ENCODE peak calls at places on chromosome 11, in seven cellular contexts. One of them, this sample, is unnamed.

GRCh38 chr11:110524227-110524626 is 94.5 kb downstream of the FDX1 start:
- DNase-seq in adrenal gland: no peak
- DNase-seq in HFFc6: peak; percentile 82
- DNase-seq in body of pancreas: no peak
- DNase-seq in fibroblast of lung: peak; percentile 91
- DNase-seq in GM12865: no peak
- DNase-seq in ovary: no peak
- DNase-seq in this sample: no peak

GRCh38 chr11:93268287-93269040 is 62.1 kb upstream of the DEUP1 start:
- DNase-seq in adrenal gland: no peak
- DNase-seq in HFFc6: no peak
- DNase-seq in body of pancreas: no peak
- DNase-seq in fibroblast of lung: no peak
- DNase-seq in GM12865: no peak
- DNase-seq in ovary: no peak
- DNase-seq in this sample: no peak

GRCh38 chr11:65078151-65078550 is 5.7 kb downstream of the CDCA5 start:
- DNase-seq in adrenal gland: peak; percentile 29
- DNase-seq in HFFc6: peak; percentile 24
- DNase-seq in body of pancreas: peak; percentile 73
- DNase-seq in fibroblast of lung: peak; percentile 9
- DNase-seq in GM12865: peak; percentile 84
- DNase-seq in ovary: no peak
- DNase-seq in this sample: peak; percentile 68

GRCh38 chr11:94623120-94623735 is 56.1 kb downstream of the PIWIL4 start:
- DNase-seq in adrenal gland: peak; percentile 40
- DNase-seq in HFFc6: peak; percentile 53
- DNase-seq in body of pancreas: peak; percentile 56
- DNase-seq in fibroblast of lung: peak; percentile 70
- DNase-seq in GM12865: peak; percentile 61
- DNase-seq in ovary: peak; percentile 32
- DNase-seq in this sample: peak; percentile 56

GRCh38 chr11:10798330-10798980 is 10.3 kb downstream of the EIF4G2 start:
- DNase-seq in adrenal gland: no peak
- DNase-seq in HFFc6: no peak
- DNase-seq in body of pancreas: no peak
- DNase-seq in fibroblast of lung: no peak
- DNase-seq in GM12865: no peak
- DNase-seq in ovary: no peak
- DNase-seq in this sample: no peak

GRCh38 chr11:107957109-107957588 is 28.9 kb downstream of the RAB39A start:
- DNase-seq in adrenal gland: peak; percentile 20
- DNase-seq in HFFc6: peak; percentile 5
- DNase-seq in body of pancreas: no peak
- DNase-seq in fibroblast of lung: no peak
- DNase-seq in GM12865: peak; percentile 9
- DNase-seq in ovary: no peak
- DNase-seq in this sample: no peak

GRCh38 chr11:68664141-68664540 is 20.2 kb upstream of the GAL start:
- DNase-seq in adrenal gland: no peak
- DNase-seq in HFFc6: no peak
- DNase-seq in body of pancreas: no peak
- DNase-seq in fibroblast of lung: no peak
- DNase-seq in GM12865: no peak
- DNase-seq in ovary: no peak
- DNase-seq in this sample: no peak

GRCh38 chr11:64606796-64607380 is 15.9 kb downstream of the SLC22A12 start:
- DNase-seq in adrenal gland: no peak
- DNase-seq in HFFc6: no peak
- DNase-seq in body of pancreas: no peak
- DNase-seq in fibroblast of lung: no peak
- DNase-seq in GM12865: no peak
- DNase-seq in ovary: no peak
- DNase-seq in this sample: no peak

GRCh38 chr11:47441421-47441820 is 7.5 kb downstream of the RAPSN start:
- DNase-seq in adrenal gland: no peak
- DNase-seq in HFFc6: no peak
- DNase-seq in body of pancreas: no peak
- DNase-seq in fibroblast of lung: no peak
- DNase-seq in GM12865: no peak
- DNase-seq in ovary: no peak
- DNase-seq in this sample: no peak

GRCh38 chr11:67352546-67353316 is 615 bp downstream of the POLD4 start:
- DNase-seq in adrenal gland: no peak
- DNase-seq in HFFc6: no peak
- DNase-seq in body of pancreas: no peak
- DNase-seq in fibroblast of lung: no peak
- DNase-seq in GM12865: peak; percentile 84
- DNase-seq in ovary: peak; percentile 61
- DNase-seq in this sample: peak; percentile 60

GRCh38 chr11:18705651-18706281 is 7.2 kb downstream of the TMEM86A start:
- DNase-seq in adrenal gland: peak; percentile 57
- DNase-seq in HFFc6: no peak
- DNase-seq in body of pancreas: peak; percentile 41
- DNase-seq in fibroblast of lung: no peak
- DNase-seq in GM12865: no peak
- DNase-seq in ovary: peak; percentile 69
- DNase-seq in this sample: no peak

GRCh38 chr11:116084511-116084910 is 580.3 kb upstream of the CADM1 start:
- DNase-seq in adrenal gland: no peak
- DNase-seq in HFFc6: no peak
- DNase-seq in body of pancreas: no peak
- DNase-seq in fibroblast of lung: no peak
- DNase-seq in GM12865: no peak
- DNase-seq in ovary: no peak
- DNase-seq in this sample: no peak

GRCh38 chr11:14148653-14149273 is 186.2 kb downstream of the SPON1 start:
- DNase-seq in adrenal gland: no peak
- DNase-seq in HFFc6: peak; percentile 45
- DNase-seq in body of pancreas: no peak
- DNase-seq in fibroblast of lung: peak; percentile 13
- DNase-seq in GM12865: peak; percentile 14
- DNase-seq in ovary: no peak
- DNase-seq in this sample: no peak

GRCh38 chr11:61007383-61007970 is 36.0 kb downstream of the CD6 start:
- DNase-seq in adrenal gland: no peak
- DNase-seq in HFFc6: no peak
- DNase-seq in body of pancreas: peak; percentile 48
- DNase-seq in fibroblast of lung: no peak
- DNase-seq in GM12865: no peak
- DNase-seq in ovary: peak; percentile 40
- DNase-seq in this sample: peak; percentile 62

GRCh38 chr11:1483445-1483961 is 3.1 kb downstream of the MOB2 start:
- DNase-seq in adrenal gland: no peak
- DNase-seq in HFFc6: no peak
- DNase-seq in body of pancreas: peak; percentile 6
- DNase-seq in fibroblast of lung: no peak
- DNase-seq in GM12865: no peak
- DNase-seq in ovary: peak; percentile 20
- DNase-seq in this sample: no peak

GRCh38 chr11:115869780-115870431 is 365.7 kb upstream of the CADM1 start:
- DNase-seq in adrenal gland: no peak
- DNase-seq in HFFc6: no peak
- DNase-seq in body of pancreas: no peak
- DNase-seq in fibroblast of lung: peak; percentile 50
- DNase-seq in GM12865: peak; percentile 88
- DNase-seq in ovary: no peak
- DNase-seq in this sample: peak; percentile 50

GRCh38 chr11:66327171-66328035 is 8.8 kb downstream of the RIN1 start:
- DNase-seq in adrenal gland: no peak
- DNase-seq in HFFc6: peak; percentile 68
- DNase-seq in body of pancreas: no peak
- DNase-seq in fibroblast of lung: peak; percentile 67
- DNase-seq in GM12865: no peak
- DNase-seq in ovary: no peak
- DNase-seq in this sample: no peak

GRCh38 chr11:28834877-28835276 is 726.7 kb downstream of the METTL15 start:
- DNase-seq in adrenal gland: no peak
- DNase-seq in HFFc6: peak; percentile 75
- DNase-seq in body of pancreas: no peak
- DNase-seq in fibroblast of lung: peak; percentile 95
- DNase-seq in GM12865: no peak
- DNase-seq in ovary: no peak
- DNase-seq in this sample: no peak

GRCh38 chr11:59418151-59418550 is 8.1 kb downstream of the OR5A2 start:
- DNase-seq in adrenal gland: no peak
- DNase-seq in HFFc6: no peak
- DNase-seq in body of pancreas: no peak
- DNase-seq in fibroblast of lung: no peak
- DNase-seq in GM12865: no peak
- DNase-seq in ovary: no peak
- DNase-seq in this sample: no peak

GRCh38 chr11:65290448-65291165 is 24.1 kb upstream of the CDC42EP2 start:
- DNase-seq in adrenal gland: peak; percentile 79
- DNase-seq in HFFc6: peak; percentile 93
- DNase-seq in body of pancreas: peak; percentile 94
- DNase-seq in fibroblast of lung: peak; percentile 94
- DNase-seq in GM12865: peak; percentile 60
- DNase-seq in ovary: peak; percentile 92
- DNase-seq in this sample: peak; percentile 52

GRCh38 chr11:117256573-117256972 is 24.1 kb downstream of the RNF214 start:
- DNase-seq in adrenal gland: no peak
- DNase-seq in HFFc6: peak; percentile 59
- DNase-seq in body of pancreas: no peak
- DNase-seq in fibroblast of lung: peak; percentile 56
- DNase-seq in GM12865: no peak
- DNase-seq in ovary: no peak
- DNase-seq in this sample: no peak

GRCh38 chr11:93133710-93134109 is 64.1 kb downstream of the SLC36A4 start:
- DNase-seq in adrenal gland: no peak
- DNase-seq in HFFc6: peak; percentile 39
- DNase-seq in body of pancreas: no peak
- DNase-seq in fibroblast of lung: peak; percentile 71
- DNase-seq in GM12865: no peak
- DNase-seq in ovary: no peak
- DNase-seq in this sample: no peak

GRCh38 chr11:128451651-128452470 is 135.5 kb downstream of the ETS1 start:
- DNase-seq in adrenal gland: peak; percentile 36
- DNase-seq in HFFc6: no peak
- DNase-seq in body of pancreas: peak; percentile 51
- DNase-seq in fibroblast of lung: peak; percentile 81
- DNase-seq in GM12865: no peak
- DNase-seq in ovary: peak; percentile 70
- DNase-seq in this sample: peak; percentile 52

GRCh38 chr11:66112640-66113098 is 42.6 kb downstream of the PACS1 start:
- DNase-seq in adrenal gland: peak; percentile 43
- DNase-seq in HFFc6: peak; percentile 73
- DNase-seq in body of pancreas: no peak
- DNase-seq in fibroblast of lung: peak; percentile 83
- DNase-seq in GM12865: peak; percentile 78
- DNase-seq in ovary: no peak
- DNase-seq in this sample: no peak

GRCh38 chr11:96960926-96961325 is 571.1 kb downstream of the JRKL start:
- DNase-seq in adrenal gland: no peak
- DNase-seq in HFFc6: no peak
- DNase-seq in body of pancreas: no peak
- DNase-seq in fibroblast of lung: no peak
- DNase-seq in GM12865: no peak
- DNase-seq in ovary: no peak
- DNase-seq in this sample: no peak

DNA sequence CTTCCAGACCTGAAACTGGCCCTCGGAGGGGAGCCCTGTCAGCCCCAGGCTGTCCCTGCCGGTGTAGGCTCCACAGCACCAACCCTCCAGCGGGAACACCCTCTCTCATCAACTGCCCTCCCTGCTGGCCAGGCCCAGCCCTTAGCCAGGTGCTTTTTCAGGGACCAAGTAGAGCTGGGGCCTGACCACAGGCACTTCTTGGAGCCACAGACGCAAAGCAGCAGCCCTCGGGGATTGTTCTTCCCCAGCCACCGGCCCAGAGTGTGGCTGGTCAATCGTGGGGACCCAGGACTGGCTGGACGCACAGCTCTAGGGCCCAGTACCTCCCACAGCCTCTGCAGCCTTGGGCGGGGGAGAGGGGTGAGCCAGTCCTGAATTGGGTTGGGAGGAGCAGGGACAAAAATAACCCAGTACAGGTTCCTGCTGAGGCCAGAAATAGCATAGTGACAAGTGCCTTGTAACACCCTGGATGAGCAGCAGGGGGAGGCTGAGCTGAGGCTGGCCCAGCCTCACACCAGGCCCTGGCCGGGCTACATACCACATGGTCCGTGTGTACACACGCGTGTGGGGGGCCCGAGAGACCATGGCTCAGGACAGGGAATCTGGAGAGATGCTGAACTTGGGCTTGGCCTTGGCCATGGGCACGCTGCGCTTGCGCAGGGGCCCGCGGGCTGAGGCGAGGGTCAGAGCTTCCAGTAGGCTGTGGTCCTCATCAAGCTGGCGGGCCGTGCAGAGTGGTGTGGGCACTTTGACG is 2.0 kb downstream of the KCNJ11 start:
- DNase-seq in adrenal gland: peak; percentile 45
- DNase-seq in HFFc6: peak; percentile 20
- DNase-seq in body of pancreas: peak; percentile 79
- DNase-seq in fibroblast of lung: peak; percentile 12
- DNase-seq in GM12865: peak; percentile 69
- DNase-seq in ovary: no peak
- DNase-seq in this sample: peak; percentile 66
- TF ChIP-seq CTCF in adrenal gland: peak; percentile 44
- TF ChIP-seq CTCF in HFFc6: peak; percentile 79
- TF ChIP-seq CTCF in body of pancreas: peak; percentile 78
- TF ChIP-seq CTCF in fibroblast of lung: peak; percentile 58
- TF ChIP-seq CTCF in GM12865: peak; percentile 69
- TF ChIP-seq CTCF in ovary: no peak
- TF ChIP-seq CTCF in this sample: peak; percentile 69

GRCh38 chr11:7690648-7691047 is 15.6 kb downstream of the OVCH2 start:
- DNase-seq in adrenal gland: no peak
- DNase-seq in HFFc6: no peak
- DNase-seq in body of pancreas: no peak
- DNase-seq in fibroblast of lung: no peak
- DNase-seq in GM12865: no peak
- DNase-seq in ovary: no peak
- DNase-seq in this sample: no peak
- TF ChIP-seq CTCF in adrenal gland: no peak
- TF ChIP-seq CTCF in HFFc6: no peak
- TF ChIP-seq CTCF in body of pancreas: no peak
- TF ChIP-seq CTCF in fibroblast of lung: no peak
- TF ChIP-seq CTCF in GM12865: no peak
- TF ChIP-seq CTCF in ovary: peak; percentile 18
- TF ChIP-seq CTCF in this sample: no peak

GRCh38 chr11:25734592-25735211 is 597.2 kb upstream of the ANO3 start:
- DNase-seq in adrenal gland: no peak
- DNase-seq in HFFc6: no peak
- DNase-seq in body of pancreas: no peak
- DNase-seq in fibroblast of lung: peak; percentile 22
- DNase-seq in GM12865: peak; percentile 3
- DNase-seq in ovary: no peak
- DNase-seq in this sample: no peak
- TF ChIP-seq CTCF in adrenal gland: peak; percentile 22
- TF ChIP-seq CTCF in HFFc6: peak; percentile 30
- TF ChIP-seq CTCF in body of pancreas: no peak
- TF ChIP-seq CTCF in fibroblast of lung: no peak
- TF ChIP-seq CTCF in GM12865: peak; percentile 18
- TF ChIP-seq CTCF in ovary: no peak
- TF ChIP-seq CTCF in this sample: peak; percentile 41

DNA sequence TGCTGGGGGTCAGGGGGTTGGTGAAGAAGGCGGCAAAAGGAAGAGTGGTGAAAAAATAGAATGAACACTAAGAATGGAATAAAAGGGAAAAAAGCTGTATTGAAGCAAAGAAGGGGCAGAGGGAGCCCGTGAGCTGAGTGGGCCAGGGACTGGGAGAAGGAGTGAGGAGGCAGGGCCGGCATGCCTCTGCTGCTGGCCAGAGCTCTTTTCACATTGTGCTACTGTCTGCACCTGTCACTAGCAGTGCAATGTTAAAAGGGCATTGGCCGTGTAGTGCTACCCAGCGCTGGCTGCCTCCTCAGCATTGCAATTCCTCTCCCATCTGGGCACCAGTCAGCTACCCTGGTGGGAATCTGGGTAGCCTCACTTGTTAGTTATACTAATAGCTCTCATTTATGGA is 8.7 kb downstream of the YPEL4 start:
- DNase-seq in adrenal gland: no peak
- DNase-seq in HFFc6: no peak
- DNase-seq in body of pancreas: no peak
- DNase-seq in fibroblast of lung: no peak
- DNase-seq in GM12865: no peak
- DNase-seq in ovary: no peak
- DNase-seq in this sample: peak; percentile 48
- TF ChIP-seq CTCF in adrenal gland: no peak
- TF ChIP-seq CTCF in HFFc6: no peak
- TF ChIP-seq CTCF in body of pancreas: no peak
- TF ChIP-seq CTCF in fibroblast of lung: peak; percentile 48
- TF ChIP-seq CTCF in GM12865: peak; percentile 19
- TF ChIP-seq CTCF in ovary: no peak
- TF ChIP-seq CTCF in this sample: peak; percentile 46